ENCODE peak calls at places on chromosomes 11 and 22, in ten cellular contexts. N, F, J, L, Y, S, O, C, Z and U are unnamed samples.

GRCh38 chr11:102177974-102178631 is 67.9 kb downstream of the YAP1 start:
- DNase-seq in N (no peak), Z (no peak), C (peak), J (peak), O (peak), F (no peak), S (peak), Y (no peak), L (no peak), U (peak)

GRCh38 chr22:35752172-35752832 is 34.6 kb downstream of the APOL5 start:
- DNase-seq in Y (no peak), L (no peak), J (no peak), N (no peak), S (no peak), Z (peak), O (peak), F (no peak), C (no peak), U (no peak)

GRCh38 chr11:74018331-74019005 is 9.6 kb upstream of the UCP3 start:
- DNase-seq in Y (peak), O (no peak), Z (no peak), S (peak), C (peak), L (peak), F (peak), N (peak), J (peak), U (peak)

GRCh38 chr11:11407738-11408084 is 54.7 kb upstream of the CSNK2A3 start:
- DNase-seq in Y (no peak), J (no peak), S (no peak), L (no peak), F (no peak), O (no peak), Z (no peak), C (no peak), N (no peak), U (no peak)

GRCh38 chr11:75345455-75346224 is 5.8 kb downstream of the ARRB1 start:
- DNase-seq in C (no peak), S (no peak), O (no peak), L (no peak), N (no peak), Z (no peak), Y (no peak), J (no peak), F (no peak), U (no peak)

GRCh38 chr22:41966607-41967240 is 2.5 kb upstream of the SEPTIN3 start:
- DNase-seq in C (peak), L (no peak), S (peak), F (no peak), N (no peak), O (peak), J (peak), Z (no peak), Y (peak), U (peak)

GRCh38 chr11:70671083-70671482 is 272.8 kb downstream of the CTTN start:
- DNase-seq in C (no peak), Z (no peak), F (no peak), O (peak), N (no peak), Y (no peak), S (no peak), J (no peak), L (no peak), U (no peak)

GRCh38 chr22:17213976-17214375 is 5.3 kb downstream of the ADA2 start:
- DNase-seq in N (peak), Z (no peak), J (peak), O (peak), Y (peak), S (peak), F (no peak), L (no peak), C (no peak), U (no peak)

GRCh38 chr11:114080219-114080618 is 20.7 kb downstream of the ZBTB16 start:
- DNase-seq in J (no peak), C (no peak), S (no peak), F (no peak), Y (no peak), Z (no peak), N (no peak), O (no peak), L (no peak), U (no peak)